ENCODE peak calls at places on chromosomes 12 and 14, in nine cellular contexts. G is cardiac muscle cell; E is neural crest cell; Y is CD8-positive, alpha-beta T cell; D is PC-3; J is stomach; P is WTC11; X is progenitor cell of endocrine pancreas; K is fibroblast of the aortic adventitia. C is an unnamed sample.

GRCh38 chr12:89098390-89099102 is 253.8 kb downstream of the DUSP6 start:
- DNase-seq in G (peak), E (peak), Y (no peak), D (no peak), J (peak), P (peak), X (no peak), K (no peak), C (peak)

GRCh38 chr12:10807186-10807585 is at the start of gene TAS2R8:
- DNase-seq in G (no peak), E (no peak), Y (no peak), D (no peak), J (no peak), P (no peak), X (no peak), K (no peak), C (no peak)

GRCh38 chr14:71621276-71621675 is 311.0 kb upstream of the RGS6 start:
- DNase-seq in G (no peak), E (no peak), Y (no peak), D (peak), J (no peak), P (no peak), X (no peak), K (no peak), C (no peak)

GRCh38 chr12:53733051-53733812 is 6.0 kb upstream of the CALCOCO1 start:
- DNase-seq in G (no peak), E (no peak), Y (no peak), D (peak), J (no peak), P (no peak), X (no peak), K (peak), C (no peak)

GRCh38 chr12:68119724-68120211 is 39.8 kb downstream of the IFNG start:
- DNase-seq in G (no peak), E (no peak), Y (peak), D (peak), J (no peak), P (no peak), X (no peak), K (no peak), C (no peak)

GRCh38 chr14:103001226-103001625 is 56.1 kb downstream of the CDC42BPB start:
- DNase-seq in G (no peak), E (no peak), Y (no peak), D (no peak), J (no peak), P (no peak), X (no peak), K (no peak), C (no peak)

GRCh38 chr12:14403711-14404164 is 38.3 kb downstream of the ATF7IP start:
- DNase-seq in G (peak), E (no peak), Y (peak), D (peak), J (no peak), P (no peak), X (no peak), K (peak), C (no peak)

GRCh38 chr12:80939231-80939950 is 1.7 kb upstream of the LIN7A start:
- DNase-seq in G (no peak), E (no peak), Y (no peak), D (no peak), J (no peak), P (no peak), X (no peak), K (no peak), C (no peak)

DNA sequence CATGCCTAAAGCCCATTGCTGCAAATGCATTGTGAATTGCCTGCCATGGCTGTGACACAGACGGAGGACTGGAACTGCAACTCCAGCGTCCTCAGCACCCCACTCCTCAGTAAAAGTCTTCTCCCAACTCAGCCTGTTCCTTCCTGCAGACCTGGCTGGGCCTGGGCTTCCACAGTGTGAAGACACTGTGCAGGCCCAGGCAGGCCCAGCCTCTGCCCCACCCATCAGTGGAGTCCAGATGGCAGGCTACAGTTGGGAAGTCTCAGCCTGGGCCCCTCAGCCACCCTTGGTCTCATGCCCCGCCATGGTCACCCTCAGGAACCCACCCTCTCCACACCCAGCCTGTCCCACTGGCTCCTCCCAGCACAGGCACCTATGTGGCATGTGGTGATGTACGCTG is 22.0 kb downstream of the VSX2 start:
- DNase-seq in G (no peak), E (no peak), Y (no peak), D (no peak), J (no peak), P (no peak), X (no peak), K (no peak), C (no peak)
- TF ChIP-seq CTCF in G (no peak), E (no peak), Y (no peak), D (no peak), J (no peak), P (no peak), X (no peak), K (no peak), C (no peak)

GRCh38 chr12:1629338-1630080 is 478 bp downstream of the WNT5B start:
- DNase-seq in G (peak), E (no peak), Y (no peak), D (no peak), J (no peak), P (peak), X (no peak), K (no peak), C (peak)
- TF ChIP-seq CTCF in G (no peak), E (no peak), Y (no peak), D (peak), J (no peak), P (no peak), X (no peak), K (peak), C (no peak)

GRCh38 chr12:111194703-111195051 is 174.2 kb downstream of the PHETA1 start:
- DNase-seq in G (no peak), E (no peak), Y (no peak), D (no peak), J (no peak), P (no peak), X (no peak), K (no peak), C (no peak)
- TF ChIP-seq CTCF in G (no peak), E (no peak), Y (no peak), D (no peak), J (no peak), P (no peak), X (no peak), K (no peak), C (no peak)

GRCh38 chr12:6662906-6663742 is at the start of gene ING4:
- DNase-seq in G (peak), E (peak), Y (peak), D (peak), J (peak), P (peak), X (peak), K (peak), C (peak)

GRCh38 chr12:6672143-6672542 is 9.2 kb upstream of the ING4 start:
- DNase-seq in G (no peak), E (no peak), Y (no peak), D (no peak), J (no peak), P (no peak), X (no peak), K (no peak), C (no peak)

GRCh38 chr12:6666211-6666610 is 3.3 kb upstream of the ING4 start:
- DNase-seq in G (no peak), E (no peak), Y (no peak), D (no peak), J (no peak), P (no peak), X (no peak), K (no peak), C (no peak)

GRCh38 chr12:6664902-6665301 is 2.0 kb upstream of the ING4 start:
- DNase-seq in G (no peak), E (no peak), Y (no peak), D (no peak), J (no peak), P (no peak), X (no peak), K (no peak), C (no peak)

DNA sequence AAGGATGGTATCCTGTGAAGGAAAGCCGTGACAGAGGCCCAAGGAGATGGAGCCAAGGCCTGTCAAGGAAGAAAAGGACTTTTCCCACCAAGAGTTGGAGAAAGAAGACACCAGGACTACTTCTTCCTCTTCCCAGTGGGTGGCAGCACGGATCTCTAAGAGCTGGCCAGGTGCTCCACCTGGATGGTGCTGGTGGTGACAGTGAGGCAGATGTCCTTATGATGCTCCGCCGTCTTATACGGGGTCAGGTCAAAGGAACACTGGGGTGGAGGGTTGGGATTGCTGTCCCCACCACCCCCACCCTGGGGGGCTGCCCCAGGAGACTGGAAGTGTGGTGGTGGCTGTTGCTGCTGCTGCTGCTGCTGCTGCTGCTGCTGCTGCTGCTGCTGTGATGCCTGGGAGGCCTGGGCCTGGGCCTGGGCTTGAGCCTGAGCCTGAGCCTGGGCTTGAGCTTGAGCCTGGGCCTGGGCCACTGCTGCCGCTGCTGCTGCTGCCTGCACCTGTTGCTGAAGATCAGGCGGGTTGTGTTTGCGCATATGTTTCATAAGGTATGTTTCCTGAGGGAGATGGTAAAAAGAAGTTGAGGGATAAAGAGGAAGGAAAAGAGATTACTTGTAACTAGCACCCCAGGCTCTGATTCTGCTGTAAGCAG is 4.8 kb upstream of the ING4 start:
- DNase-seq in G (no peak), E (no peak), Y (no peak), D (peak), J (no peak), P (peak), X (no peak), K (no peak), C (no peak)
- TF ChIP-seq CTCF in G (no peak), E (no peak), Y (no peak), D (peak), J (no peak), P (no peak), X (peak), K (no peak), C (no peak)

GRCh38 chr14:64337901-64338615 is 43.9 kb upstream of the ESR2 start:
- DNase-seq in G (peak), E (peak), Y (no peak), D (peak), J (peak), P (peak), X (peak), K (peak), C (peak)
- TF ChIP-seq CTCF in G (peak), E (no peak), Y (no peak), D (peak), J (no peak), P (no peak), X (no peak), K (no peak), C (no peak)

GRCh38 chr12:27705263-27705662 is 5.4 kb upstream of the MRPS35 start:
- DNase-seq in G (no peak), E (no peak), Y (no peak), D (no peak), J (no peak), P (peak), X (no peak), K (no peak), C (peak)

GRCh38 chr12:27703720-27704452 is 6.7 kb upstream of the MRPS35 start:
- DNase-seq in G (peak), E (peak), Y (peak), D (peak), J (peak), P (peak), X (peak), K (peak), C (peak)

GRCh38 chr12:27709212-27709931 is 1.3 kb upstream of the MRPS35 start:
- DNase-seq in G (no peak), E (no peak), Y (no peak), D (no peak), J (no peak), P (no peak), X (no peak), K (no peak), C (no peak)

GRCh38 chr12:27709932-27710591 is 570 bp upstream of the MRPS35 start:
- DNase-seq in G (peak), E (no peak), Y (no peak), D (peak), J (no peak), P (no peak), X (no peak), K (peak), C (no peak)

GRCh38 chr12:27707216-27707615 is 3.4 kb upstream of the MRPS35 start:
- DNase-seq in G (no peak), E (no peak), Y (no peak), D (no peak), J (no peak), P (no peak), X (no peak), K (no peak), C (no peak)
- TF ChIP-seq CTCF in G (no peak), E (no peak), Y (no peak), D (no peak), J (no peak), P (no peak), X (no peak), K (no peak), C (no peak)

DNA sequence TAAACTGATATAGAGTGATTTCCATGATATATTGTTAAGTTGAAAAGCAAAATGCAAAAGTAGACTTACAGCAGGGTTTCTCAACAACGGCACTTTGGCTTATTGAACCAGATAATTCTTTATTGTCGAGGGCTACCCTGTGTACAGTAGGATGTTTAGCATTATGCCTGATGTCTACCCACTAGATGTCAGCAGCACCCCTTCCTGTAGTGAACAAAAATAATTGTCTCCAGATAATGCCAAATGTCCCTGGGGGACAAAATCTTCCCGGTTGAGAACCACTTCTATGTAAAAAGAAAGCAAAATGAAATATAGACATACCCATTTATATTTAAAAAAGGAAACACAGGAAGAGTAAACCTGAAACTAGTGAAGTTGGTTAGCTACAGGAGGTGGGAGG is 32.4 kb downstream of the ABCD2 start:
- DNase-seq in G (no peak), E (no peak), Y (no peak), D (peak), J (no peak), P (no peak), X (no peak), K (no peak), C (no peak)
- TF ChIP-seq CTCF in G (peak), E (no peak), Y (peak), D (peak), J (no peak), P (no peak), X (no peak), K (no peak), C (no peak)

DNA sequence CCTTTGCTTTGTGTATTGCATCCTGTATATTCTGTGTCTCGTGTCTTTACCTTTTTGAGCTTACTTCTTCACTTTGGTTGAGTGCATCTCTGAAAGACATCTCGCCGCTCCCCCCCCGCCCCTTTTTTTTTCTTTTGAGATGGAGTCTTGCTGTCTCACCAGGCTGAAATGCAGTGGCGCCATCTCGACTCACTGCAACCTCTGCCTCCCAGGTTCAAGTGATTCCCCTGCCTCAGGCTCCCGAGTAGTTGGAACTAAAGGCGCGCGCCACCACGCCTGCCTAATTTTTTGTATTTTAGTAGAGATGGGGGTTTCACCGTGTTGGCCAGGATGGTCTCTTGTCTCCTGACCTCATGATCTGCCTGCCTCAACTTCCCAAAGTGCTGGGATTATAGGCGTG is 49.9 kb downstream of the DIP2B start:
- DNase-seq in G (no peak), E (no peak), Y (no peak), D (no peak), J (no peak), P (no peak), X (no peak), K (no peak), C (no peak)
- TF ChIP-seq CTCF in G (no peak), E (no peak), Y (no peak), D (no peak), J (no peak), P (no peak), X (no peak), K (no peak), C (no peak)